ENCODE peak calls at places on chromosomes 6 and 20, in four cellular contexts. One of them, this sample, is unnamed.
A peak's percentile ranks its signal among the peaks of the same experiment; 100 is the strongest.

GRCh38 chr6:143843689-143844405 is 709 bp downstream of the LTV1 start:
- DNase-seq in NCI-H1417: no peak
- DNase-seq in SK-MEL-5: peak; percentile 4
- DNase-seq in nucleus accumbens: no peak
- DNase-seq in this sample: no peak

GRCh38 chr20:18628330-18628941 is 40.6 kb downstream of the DTD1 start:
- DNase-seq in NCI-H1417: peak; percentile 3
- DNase-seq in SK-MEL-5: peak; percentile 10
- DNase-seq in nucleus accumbens: no peak
- DNase-seq in this sample: no peak

GRCh38 chr20:62202676-62203377 is 17.3 kb downstream of the HRH3 start:
- DNase-seq in nucleus accumbens: no peak
- DNase-seq in SK-MEL-5: no peak
- DNase-seq in NCI-H1417: no peak
- DNase-seq in this sample: no peak

GRCh38 chr6:22821664-22822320 is 252.4 kb downstream of the HDGFL1 start:
- DNase-seq in SK-MEL-5: peak; percentile 44
- DNase-seq in NCI-H1417: no peak
- DNase-seq in nucleus accumbens: no peak
- DNase-seq in this sample: no peak

GRCh38 chr20:10792291-10792690 is 118.5 kb upstream of the JAG1 start:
- DNase-seq in SK-MEL-5: no peak
- DNase-seq in NCI-H1417: no peak
- DNase-seq in nucleus accumbens: no peak
- DNase-seq in this sample: no peak

GRCh38 chr6:33217681-33218080 is 9.4 kb downstream of the RING1 start:
- DNase-seq in NCI-H1417: no peak
- DNase-seq in nucleus accumbens: no peak
- DNase-seq in SK-MEL-5: no peak
- DNase-seq in this sample: no peak

GRCh38 chr6:3913077-3913957 is 64.1 kb downstream of the FAM50B start:
- DNase-seq in nucleus accumbens: no peak
- DNase-seq in NCI-H1417: no peak
- DNase-seq in SK-MEL-5: no peak
- DNase-seq in this sample: no peak

GRCh38 chr20:39641423-39641822 is 679.3 kb downstream of the DHX35 start:
- DNase-seq in NCI-H1417: no peak
- DNase-seq in nucleus accumbens: no peak
- DNase-seq in SK-MEL-5: no peak
- DNase-seq in this sample: no peak

GRCh38 chr20:51678041-51678697 is 90.0 kb downstream of the ATP9A start:
- DNase-seq in nucleus accumbens: peak; percentile 21
- DNase-seq in NCI-H1417: no peak
- DNase-seq in SK-MEL-5: no peak
- DNase-seq in this sample: no peak

GRCh38 chr6:130713144-130713543 is 114.1 kb upstream of the SMLR1 start:
- DNase-seq in SK-MEL-5: no peak
- DNase-seq in nucleus accumbens: no peak
- DNase-seq in NCI-H1417: peak; percentile 7
- DNase-seq in this sample: no peak

GRCh38 chr20:35635652-35636051 is 20.0 kb downstream of the SPAG4 start:
- DNase-seq in nucleus accumbens: no peak
- DNase-seq in SK-MEL-5: no peak
- DNase-seq in NCI-H1417: no peak
- DNase-seq in this sample: no peak

GRCh38 chr6:163839296-163839695 is 424.8 kb downstream of the QKI start:
- DNase-seq in SK-MEL-5: no peak
- DNase-seq in NCI-H1417: no peak
- DNase-seq in nucleus accumbens: no peak
- DNase-seq in this sample: no peak

GRCh38 chr6:98586163-98586562 is 248.2 kb upstream of the POU3F2 start:
- DNase-seq in SK-MEL-5: peak; percentile 44
- DNase-seq in nucleus accumbens: no peak
- DNase-seq in NCI-H1417: no peak
- DNase-seq in this sample: no peak

GRCh38 chr20:34473262-34473883 is 42.8 kb upstream of the DYNLRB1 start:
- DNase-seq in NCI-H1417: peak; percentile 9
- DNase-seq in nucleus accumbens: no peak
- DNase-seq in SK-MEL-5: peak; percentile 50
- DNase-seq in this sample: no peak

GRCh38 chr6:18242062-18242851 is 22.1 kb downstream of the DEK start:
- DNase-seq in NCI-H1417: no peak
- DNase-seq in nucleus accumbens: no peak
- DNase-seq in SK-MEL-5: peak; percentile 64
- DNase-seq in this sample: no peak

GRCh38 chr6:56803594-56803993 is 151.3 kb upstream of the BEND6 start:
- DNase-seq in SK-MEL-5: peak; percentile 70
- DNase-seq in nucleus accumbens: no peak
- DNase-seq in NCI-H1417: no peak
- DNase-seq in this sample: no peak

GRCh38 chr6:134111062-134111677 is 58.7 kb upstream of the SLC2A12 start:
- DNase-seq in nucleus accumbens: no peak
- DNase-seq in SK-MEL-5: peak; percentile 77
- DNase-seq in NCI-H1417: no peak
- DNase-seq in this sample: no peak

GRCh38 chr6:108937170-108937569 is 88.9 kb downstream of the ARMC2 start:
- DNase-seq in nucleus accumbens: no peak
- DNase-seq in NCI-H1417: no peak
- DNase-seq in SK-MEL-5: no peak
- DNase-seq in this sample: no peak

GRCh38 chr6:72580281-72580940 is 41.5 kb upstream of the KCNQ5 start:
- DNase-seq in SK-MEL-5: peak; percentile 76
- DNase-seq in NCI-H1417: peak; percentile 27
- DNase-seq in nucleus accumbens: no peak
- DNase-seq in this sample: no peak

GRCh38 chr20:3000852-3001523 is 42.4 kb upstream of the GNRH2 start:
- DNase-seq in NCI-H1417: peak; percentile 42
- DNase-seq in nucleus accumbens: no peak
- DNase-seq in SK-MEL-5: peak; percentile 81
- DNase-seq in this sample: no peak

GRCh38 chr6:21764989-21765388 is 171.4 kb downstream of the SOX4 start:
- DNase-seq in nucleus accumbens: no peak
- DNase-seq in NCI-H1417: no peak
- DNase-seq in SK-MEL-5: no peak
- DNase-seq in this sample: no peak

GRCh38 chr6:27591660-27592059 is 118.8 kb upstream of the ZNF184 start:
- DNase-seq in NCI-H1417: no peak
- DNase-seq in SK-MEL-5: peak; percentile 92
- DNase-seq in nucleus accumbens: no peak
- DNase-seq in this sample: no peak

GRCh38 chr20:50151034-50151743 is 2.3 kb downstream of the PEDS1 start:
- DNase-seq in NCI-H1417: peak; percentile 5
- DNase-seq in nucleus accumbens: no peak
- DNase-seq in SK-MEL-5: no peak
- DNase-seq in this sample: no peak

GRCh38 chr6:57135885-57136284 is 36.2 kb upstream of the BAG2 start:
- DNase-seq in nucleus accumbens: no peak
- DNase-seq in SK-MEL-5: no peak
- DNase-seq in NCI-H1417: no peak
- DNase-seq in this sample: no peak

GRCh38 chr6:138297761-138298298 is 79.5 kb upstream of the PBOV1 start:
- DNase-seq in SK-MEL-5: peak; percentile 44
- DNase-seq in nucleus accumbens: no peak
- DNase-seq in NCI-H1417: no peak
- DNase-seq in this sample: no peak

GRCh38 chr6:13015379-13015681 is 298.8 kb downstream of the PHACTR1 start:
- DNase-seq in NCI-H1417: no peak
- DNase-seq in nucleus accumbens: no peak
- DNase-seq in SK-MEL-5: no peak
- DNase-seq in this sample: no peak

GRCh38 chr6:38686270-38687042 is 16.5 kb downstream of the GLO1 start:
- DNase-seq in NCI-H1417: no peak
- DNase-seq in SK-MEL-5: no peak
- DNase-seq in nucleus accumbens: no peak
- DNase-seq in this sample: no peak

GRCh38 chr6:117956386-117956785 is 49.3 kb downstream of the SLC35F1 start:
- DNase-seq in nucleus accumbens: no peak
- DNase-seq in SK-MEL-5: peak; percentile 17
- DNase-seq in NCI-H1417: no peak
- DNase-seq in this sample: no peak

GRCh38 chr6:149168968-149169367 is 148.5 kb upstream of the TAB2 start:
- DNase-seq in SK-MEL-5: no peak
- DNase-seq in NCI-H1417: no peak
- DNase-seq in nucleus accumbens: no peak
- DNase-seq in this sample: no peak

GRCh38 chr6:64256483-64256882 is 620.9 kb downstream of the PHF3 start:
- DNase-seq in SK-MEL-5: no peak
- DNase-seq in NCI-H1417: peak; percentile 39
- DNase-seq in nucleus accumbens: no peak
- DNase-seq in this sample: no peak